ENCODE peak calls at places on chromosome X, in seven cellular contexts. One of them, this sample, is unnamed.

GRCh38 chrX:120839506-120839905 is 36.2 kb downstream of the CT47B1 start:
- DNase-seq in HFF-Myc: no peak
- DNase-seq in astrocyte of the spinal cord: peak
- DNase-seq in right atrium auricular region: no peak
- DNase-seq in H1: no peak
- DNase-seq in K562: no peak
- DNase-seq in lower lobe of right lung: no peak
- DNase-seq in this sample: no peak

GRCh38 chrX:47247999-47248320 is 15.2 kb downstream of the USP11 start:
- DNase-seq in right atrium auricular region: no peak
- DNase-seq in HFF-Myc: no peak
- DNase-seq in K562: no peak
- DNase-seq in astrocyte of the spinal cord: no peak
- DNase-seq in lower lobe of right lung: no peak
- DNase-seq in H1: no peak
- DNase-seq in this sample: no peak

GRCh38 chrX:15973299-15973698 is 118.7 kb upstream of the AP1S2 start:
- DNase-seq in H1: peak
- DNase-seq in HFF-Myc: peak
- DNase-seq in lower lobe of right lung: no peak
- DNase-seq in K562: peak
- DNase-seq in right atrium auricular region: no peak
- DNase-seq in astrocyte of the spinal cord: peak
- DNase-seq in this sample: no peak

GRCh38 chrX:69724307-69724706 is 108.4 kb downstream of the EDA start:
- DNase-seq in lower lobe of right lung: no peak
- DNase-seq in right atrium auricular region: no peak
- DNase-seq in H1: no peak
- DNase-seq in K562: no peak
- DNase-seq in HFF-Myc: no peak
- DNase-seq in astrocyte of the spinal cord: no peak
- DNase-seq in this sample: no peak

GRCh38 chrX:73446831-73447230 is at the start of gene CDX4:
- DNase-seq in HFF-Myc: no peak
- DNase-seq in right atrium auricular region: no peak
- DNase-seq in lower lobe of right lung: no peak
- DNase-seq in astrocyte of the spinal cord: no peak
- DNase-seq in H1: no peak
- DNase-seq in K562: no peak
- DNase-seq in this sample: no peak

GRCh38 chrX:20498851-20499635 is 232.3 kb upstream of the RPS6KA3 start:
- DNase-seq in right atrium auricular region: no peak
- DNase-seq in HFF-Myc: no peak
- DNase-seq in K562: no peak
- DNase-seq in astrocyte of the spinal cord: no peak
- DNase-seq in H1: no peak
- DNase-seq in lower lobe of right lung: no peak
- DNase-seq in this sample: no peak

GRCh38 chrX:119410027-119410819 is 11.1 kb downstream of the SLC25A43 start:
- DNase-seq in K562: no peak
- DNase-seq in HFF-Myc: peak
- DNase-seq in astrocyte of the spinal cord: peak
- DNase-seq in right atrium auricular region: peak
- DNase-seq in H1: no peak
- DNase-seq in lower lobe of right lung: peak
- DNase-seq in this sample: no peak

GRCh38 chrX:115367956-115368355 is 78.4 kb downstream of the LUZP4 start:
- DNase-seq in lower lobe of right lung: no peak
- DNase-seq in H1: no peak
- DNase-seq in HFF-Myc: no peak
- DNase-seq in K562: no peak
- DNase-seq in astrocyte of the spinal cord: peak
- DNase-seq in right atrium auricular region: no peak
- DNase-seq in this sample: no peak

GRCh38 chrX:115561605-115562491 is 874 bp downstream of the PLS3 start:
- DNase-seq in H1: no peak
- DNase-seq in lower lobe of right lung: peak
- DNase-seq in K562: no peak
- DNase-seq in right atrium auricular region: no peak
- DNase-seq in HFF-Myc: no peak
- DNase-seq in astrocyte of the spinal cord: peak
- DNase-seq in this sample: no peak

GRCh38 chrX:127187095-127187494 is 367.6 kb downstream of the PRR32 start:
- DNase-seq in HFF-Myc: no peak
- DNase-seq in K562: no peak
- DNase-seq in astrocyte of the spinal cord: no peak
- DNase-seq in right atrium auricular region: no peak
- DNase-seq in H1: no peak
- DNase-seq in lower lobe of right lung: no peak
- DNase-seq in this sample: no peak

GRCh38 chrX:54042609-54043010 is 1.7 kb downstream of the PHF8 start:
- DNase-seq in lower lobe of right lung: peak
- DNase-seq in K562: peak
- DNase-seq in H1: no peak
- DNase-seq in astrocyte of the spinal cord: peak
- DNase-seq in HFF-Myc: no peak
- DNase-seq in right atrium auricular region: peak
- DNase-seq in this sample: no peak

GRCh38 chrX:17459596-17459995 is 84.6 kb downstream of the NHS start:
- DNase-seq in astrocyte of the spinal cord: peak
- DNase-seq in right atrium auricular region: no peak
- DNase-seq in lower lobe of right lung: no peak
- DNase-seq in HFF-Myc: no peak
- DNase-seq in H1: no peak
- DNase-seq in K562: no peak
- DNase-seq in this sample: peak

GRCh38 chrX:102154900-102155805 is 624 bp downstream of the BEX5 start:
- DNase-seq in astrocyte of the spinal cord: no peak
- DNase-seq in right atrium auricular region: no peak
- DNase-seq in H1: no peak
- DNase-seq in HFF-Myc: no peak
- DNase-seq in lower lobe of right lung: no peak
- DNase-seq in K562: no peak
- DNase-seq in this sample: no peak

GRCh38 chrX:54494970-54495813 is 842 bp downstream of the FGD1 start:
- DNase-seq in right atrium auricular region: no peak
- DNase-seq in K562: no peak
- DNase-seq in HFF-Myc: no peak
- DNase-seq in lower lobe of right lung: peak
- DNase-seq in H1: no peak
- DNase-seq in astrocyte of the spinal cord: peak
- DNase-seq in this sample: no peak

GRCh38 chrX:134186362-134187121 is 50.4 kb upstream of the CCDC160 start:
- DNase-seq in HFF-Myc: no peak
- DNase-seq in right atrium auricular region: no peak
- DNase-seq in astrocyte of the spinal cord: no peak
- DNase-seq in H1: no peak
- DNase-seq in lower lobe of right lung: no peak
- DNase-seq in K562: no peak
- DNase-seq in this sample: no peak

GRCh38 chrX:56765816-56766553 is 36.9 kb downstream of the NBDY start:
- DNase-seq in K562: no peak
- DNase-seq in right atrium auricular region: peak
- DNase-seq in H1: no peak
- DNase-seq in lower lobe of right lung: no peak
- DNase-seq in HFF-Myc: no peak
- DNase-seq in astrocyte of the spinal cord: no peak
- DNase-seq in this sample: no peak

GRCh38 chrX:153582896-153583295 is 16.0 kb downstream of the CCNQ start:
- DNase-seq in astrocyte of the spinal cord: peak
- DNase-seq in right atrium auricular region: no peak
- DNase-seq in HFF-Myc: no peak
- DNase-seq in H1: no peak
- DNase-seq in lower lobe of right lung: peak
- DNase-seq in K562: peak
- DNase-seq in this sample: peak

GRCh38 chrX:71911023-71911730 is 532 bp downstream of the NHSL2 start:
- DNase-seq in astrocyte of the spinal cord: no peak
- DNase-seq in right atrium auricular region: no peak
- DNase-seq in lower lobe of right lung: no peak
- DNase-seq in HFF-Myc: no peak
- DNase-seq in H1: no peak
- DNase-seq in K562: no peak
- DNase-seq in this sample: no peak

GRCh38 chrX:30141966-30142365 is 73.4 kb upstream of the MAGEB2 start:
- DNase-seq in H1: no peak
- DNase-seq in right atrium auricular region: no peak
- DNase-seq in astrocyte of the spinal cord: peak
- DNase-seq in HFF-Myc: no peak
- DNase-seq in lower lobe of right lung: no peak
- DNase-seq in K562: peak
- DNase-seq in this sample: no peak

GRCh38 chrX:35288657-35289056 is 346.1 kb downstream of the FAM47B start:
- DNase-seq in K562: no peak
- DNase-seq in HFF-Myc: no peak
- DNase-seq in lower lobe of right lung: no peak
- DNase-seq in astrocyte of the spinal cord: no peak
- DNase-seq in H1: no peak
- DNase-seq in right atrium auricular region: no peak
- DNase-seq in this sample: no peak

GRCh38 chrX:129779747-129780146 is at the start of gene SASH3:
- DNase-seq in lower lobe of right lung: peak
- DNase-seq in HFF-Myc: no peak
- DNase-seq in astrocyte of the spinal cord: no peak
- DNase-seq in K562: no peak
- DNase-seq in right atrium auricular region: no peak
- DNase-seq in H1: no peak
- DNase-seq in this sample: no peak
- H3K4me3 ChIP-seq in lower lobe of right lung: peak
- H3K4me3 ChIP-seq in HFF-Myc: no peak
- H3K4me3 ChIP-seq in astrocyte of the spinal cord: no peak
- H3K4me3 ChIP-seq in K562: no peak
- H3K4me3 ChIP-seq in right atrium auricular region: peak
- H3K4me3 ChIP-seq in H1: no peak
- H3K4me3 ChIP-seq in this sample: no peak

GRCh38 chrX:45824471-45824870 is 623.8 kb upstream of the DIPK2B start:
- DNase-seq in astrocyte of the spinal cord: peak
- DNase-seq in right atrium auricular region: no peak
- DNase-seq in H1: no peak
- DNase-seq in lower lobe of right lung: no peak
- DNase-seq in K562: peak
- DNase-seq in HFF-Myc: peak
- DNase-seq in this sample: peak
- TF ChIP-seq CTCF in astrocyte of the spinal cord: peak
- TF ChIP-seq CTCF in right atrium auricular region: no peak
- TF ChIP-seq CTCF in H1: peak
- TF ChIP-seq CTCF in lower lobe of right lung: peak
- TF ChIP-seq CTCF in K562: peak
- TF ChIP-seq CTCF in HFF-Myc: peak
- TF ChIP-seq CTCF in this sample: peak

GRCh38 chrX:123408856-123409737 is 225.0 kb downstream of the GRIA3 start:
- DNase-seq in astrocyte of the spinal cord: peak
- DNase-seq in H1: no peak
- DNase-seq in lower lobe of right lung: no peak
- DNase-seq in right atrium auricular region: no peak
- DNase-seq in HFF-Myc: no peak
- DNase-seq in K562: no peak
- DNase-seq in this sample: no peak
- H3K4me3 ChIP-seq in astrocyte of the spinal cord: no peak
- H3K4me3 ChIP-seq in H1: no peak
- H3K4me3 ChIP-seq in lower lobe of right lung: no peak
- H3K4me3 ChIP-seq in right atrium auricular region: no peak
- H3K4me3 ChIP-seq in HFF-Myc: no peak
- H3K4me3 ChIP-seq in K562: no peak
- H3K4me3 ChIP-seq in this sample: no peak

GRCh38 chrX:18951032-18951431 is 32.9 kb downstream of the PHKA2 start:
- DNase-seq in right atrium auricular region: peak
- DNase-seq in H1: no peak
- DNase-seq in K562: no peak
- DNase-seq in astrocyte of the spinal cord: no peak
- DNase-seq in HFF-Myc: no peak
- DNase-seq in lower lobe of right lung: no peak
- DNase-seq in this sample: no peak
- TF ChIP-seq CTCF in right atrium auricular region: no peak
- TF ChIP-seq CTCF in H1: peak
- TF ChIP-seq CTCF in K562: peak
- TF ChIP-seq CTCF in astrocyte of the spinal cord: no peak
- TF ChIP-seq CTCF in HFF-Myc: no peak
- TF ChIP-seq CTCF in lower lobe of right lung: no peak
- TF ChIP-seq CTCF in this sample: no peak

DNA sequence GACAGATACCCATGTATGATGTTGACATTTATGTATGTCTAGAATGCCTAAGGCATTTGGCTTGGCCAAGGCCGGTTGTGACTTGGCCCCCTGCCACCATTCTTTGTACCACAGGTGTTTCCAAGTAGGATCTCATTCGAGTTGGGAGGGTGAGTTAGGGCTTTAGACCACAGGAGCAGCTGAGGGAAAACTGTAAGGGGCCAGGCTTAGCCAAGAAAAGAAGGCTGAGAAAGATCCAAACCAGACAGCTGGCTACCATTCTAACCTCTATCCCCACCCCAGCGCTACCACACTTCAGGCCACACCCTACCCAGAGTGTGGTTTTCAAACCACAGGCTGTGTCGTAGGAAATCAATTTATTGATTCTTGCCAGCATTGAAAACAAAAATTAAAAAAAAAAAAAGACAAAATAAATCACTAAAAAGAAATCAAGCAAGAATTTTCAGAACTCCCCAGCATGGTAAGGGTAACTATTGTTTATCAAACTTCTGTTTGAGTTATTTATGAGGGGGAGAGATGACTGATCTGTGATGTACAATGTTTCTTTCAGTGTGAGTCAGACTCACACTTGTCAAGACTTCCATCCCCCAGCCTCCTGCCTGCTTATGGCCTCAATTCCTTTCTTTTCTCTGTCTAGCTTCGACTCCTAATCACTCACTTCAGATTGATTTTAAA is 9.9 kb downstream of the TMSB4X start:
- DNase-seq in HFF-Myc: no peak
- DNase-seq in lower lobe of right lung: no peak
- DNase-seq in astrocyte of the spinal cord: peak
- DNase-seq in K562: peak
- DNase-seq in right atrium auricular region: no peak
- DNase-seq in H1: no peak
- DNase-seq in this sample: no peak
- H3K4me3 ChIP-seq in HFF-Myc: no peak
- H3K4me3 ChIP-seq in lower lobe of right lung: no peak
- H3K4me3 ChIP-seq in astrocyte of the spinal cord: no peak
- H3K4me3 ChIP-seq in K562: no peak
- H3K4me3 ChIP-seq in right atrium auricular region: no peak
- H3K4me3 ChIP-seq in H1: no peak
- H3K4me3 ChIP-seq in this sample: no peak

GRCh38 chrX:83759872-83760271 is 101.1 kb upstream of the CYLC1 start:
- DNase-seq in right atrium auricular region: no peak
- DNase-seq in HFF-Myc: no peak
- DNase-seq in lower lobe of right lung: no peak
- DNase-seq in K562: no peak
- DNase-seq in astrocyte of the spinal cord: no peak
- DNase-seq in H1: no peak
- DNase-seq in this sample: no peak
- TF ChIP-seq CTCF in right atrium auricular region: no peak
- TF ChIP-seq CTCF in HFF-Myc: no peak
- TF ChIP-seq CTCF in lower lobe of right lung: peak
- TF ChIP-seq CTCF in K562: no peak
- TF ChIP-seq CTCF in astrocyte of the spinal cord: peak
- TF ChIP-seq CTCF in H1: peak
- TF ChIP-seq CTCF in this sample: peak

This sample was measured in kidney epithelial cell.